ENCODE peak calls at places on chromosomes 1 and 21, in five cellular contexts. H is iPS-NIHi11, V is brain microvascular endothelial cell, P is GM12865, U is left cardiac atrium. B is an unnamed sample.

GRCh38 chr1:156860113-156860638 is 489 bp upstream of the NTRK1 start:
- DNase-seq in H (peak), V (peak), P (peak), U (no peak), B (peak)

GRCh38 chr1:91502882-91503184 is 2.2 kb downstream of the CDC7 start:
- DNase-seq in H (no peak), P (peak), U (no peak), V (peak), B (peak)

GRCh38 chr1:1179983-1180861 is 6.5 kb downstream of the TTLL10 start:
- DNase-seq in H (peak), U (peak), P (no peak), V (no peak), B (no peak)

GRCh38 chr1:6795203-6795602 is 9.9 kb downstream of the CAMTA1 start:
- DNase-seq in U (no peak), P (no peak), V (no peak), H (no peak), B (no peak)

GRCh38 chr1:80675469-80675868 is 1125.3 kb upstream of the ADGRL2 start:
- DNase-seq in P (no peak), V (peak), U (no peak), H (no peak), B (no peak)

GRCh38 chr1:3551711-3552110 is 59.6 kb downstream of the MEGF6 start:
- DNase-seq in U (no peak), V (no peak), H (no peak), P (no peak), B (no peak)

GRCh38 chr1:232519186-232519585 is 110.7 kb downstream of the SIPA1L2 start:
- DNase-seq in V (no peak), H (no peak), P (no peak), U (peak), B (no peak)

GRCh38 chr1:144101397-144102050 is 129.7 kb upstream of the FAM72C start:
- DNase-seq in P (no peak), H (no peak), V (no peak), U (peak), B (no peak)

GRCh38 chr1:54810144-54810942 is 9.2 kb upstream of the TTC22 start:
- DNase-seq in P (peak), V (peak), U (peak), H (peak), B (peak)

GRCh38 chr1:65514083-65514482 is 93.6 kb downstream of the LEPR start:
- DNase-seq in H (no peak), P (no peak), V (no peak), U (no peak), B (no peak)

GRCh38 chr21:44000360-44000759 is 11.7 kb upstream of the TRAPPC10 start:
- DNase-seq in H (no peak), P (no peak), V (no peak), U (no peak), B (no peak)

B was measured in NAMALWA.